ENCODE peak calls at places on chromosomes 11 and 22, in four cellular contexts. E, D, K and X are unnamed samples.

GRCh38 chr11:14835491-14836105 is 56.4 kb downstream of the CYP2R1 start:
- DNase-seq in E (no peak), D (no peak), K (no peak), X (no peak)

GRCh38 chr22:33204408-33204807 is 146.2 kb upstream of the SYN3 start:
- DNase-seq in E (no peak), D (no peak), K (no peak), X (no peak)

GRCh38 chr22:30435674-30436126 is 10.1 kb downstream of the MTFP1 start:
- DNase-seq in E (no peak), D (no peak), K (no peak), X (peak; percentile 96)

GRCh38 chr11:133940034-133940433 is 16.7 kb downstream of the IGSF9B start:
- DNase-seq in E (no peak), D (no peak), K (no peak), X (no peak)

GRCh38 chr11:26297179-26297970 is 34.6 kb upstream of the ANO3 start:
- DNase-seq in E (peak; percentile 52), D (peak; percentile 54), K (peak; percentile 76), X (peak; percentile 81)

GRCh38 chr11:15730617-15731385 is 616.1 kb downstream of the INSC start:
- DNase-seq in E (no peak), D (no peak), K (no peak), X (no peak)

GRCh38 chr11:2846056-2846455 is 39.5 kb downstream of the CDKN1C start:
- DNase-seq in E (no peak), D (no peak), K (peak; percentile 79), X (no peak)

GRCh38 chr11:75463106-75463774 is 30.2 kb upstream of the KLHL35 start:
- DNase-seq in E (no peak), D (no peak), K (peak; percentile 77), X (no peak)

GRCh38 chr11:129326921-129327320 is 48.7 kb upstream of the BARX2 start:
- DNase-seq in E (no peak), D (no peak), K (no peak), X (no peak)

GRCh38 chr11:132911186-132911585 is 621.1 kb downstream of the OPCML start:
- DNase-seq in E (no peak), D (peak; percentile 70), K (peak; percentile 55), X (no peak)

GRCh38 chr11:102396708-102397563 is 49.9 kb downstream of the BIRC2 start:
- DNase-seq in E (no peak), D (no peak), K (no peak), X (no peak)

GRCh38 chr11:6812391-6813005 is 13.0 kb upstream of the OR6A2 start:
- DNase-seq in E (peak; percentile 43), D (peak; percentile 51), K (peak; percentile 76), X (peak; percentile 86)

GRCh38 chr22:50422961-50423815 is 51.6 kb downstream of the SBF1 start:
- DNase-seq in E (no peak), D (no peak), K (no peak), X (no peak)

GRCh38 chr11:32333335-32333991 is 101.9 kb downstream of the WT1 start:
- DNase-seq in E (peak; percentile 50), D (peak; percentile 69), K (peak; percentile 81), X (no peak)

GRCh38 chr11:70618471-70619101 is 220.3 kb downstream of the CTTN start:
- DNase-seq in E (no peak), D (no peak), K (no peak), X (no peak)

GRCh38 chr11:120482149-120482548 is 29.4 kb upstream of the GRIK4 start:
- DNase-seq in E (peak; percentile 63), D (peak; percentile 21), K (no peak), X (no peak)

GRCh38 chr11:28017816-28018215 is 90.1 kb downstream of the KIF18A start:
- DNase-seq in E (no peak), D (peak; percentile 10), K (no peak), X (no peak)

GRCh38 chr22:28594784-28595324 is 84.8 kb downstream of the TTC28 start:
- DNase-seq in E (peak; percentile 53), D (peak; percentile 58), K (peak; percentile 66), X (peak; percentile 79)

GRCh38 chr22:50085211-50085999 is at the start of gene MLC1:
- DNase-seq in E (no peak), D (no peak), K (no peak), X (no peak)

GRCh38 chr11:123473941-123474668 is 44.0 kb downstream of the GRAMD1B start:
- DNase-seq in E (no peak), D (peak; percentile 89), K (no peak), X (peak; percentile 47)

GRCh38 chr11:120515186-120515723 is 3.7 kb downstream of the GRIK4 start:
- DNase-seq in E (no peak), D (no peak), K (no peak), X (no peak)

GRCh38 chr11:66950113-66950535 is 8.1 kb downstream of the PC start:
- DNase-seq in E (peak; percentile 77), D (peak; percentile 75), K (peak; percentile 97), X (no peak)

GRCh38 chr11:130631119-130631518 is 182.7 kb downstream of the ADAMTS15 start:
- DNase-seq in E (peak; percentile 61), D (peak; percentile 90), K (no peak), X (no peak)

GRCh38 chr11:134837887-134838232 is 425.8 kb upstream of the B3GAT1 start:
- DNase-seq in E (no peak), D (no peak), K (no peak), X (no peak)

GRCh38 chr22:49724030-49724892 is 103.4 kb downstream of the BRD1 start:
- DNase-seq in E (no peak), D (no peak), K (no peak), X (no peak)

GRCh38 chr11:82823635-82824614 is 76.3 kb downstream of the PRCP start:
- DNase-seq in E (no peak), D (no peak), K (no peak), X (no peak)

GRCh38 chr22:19678949-19679348 is 35.4 kb upstream of the SEPTIN5 start:
- DNase-seq in E (no peak), D (no peak), K (peak; percentile 21), X (no peak)